ENCODE peak calls at places on chromosomes 3 and 15, in ten cellular contexts. One of them, this sample, is unnamed.
A peak's percentile ranks its signal among the peaks of the same experiment; 100 is the strongest.

GRCh38 chr3:157159762-157160651 is at the start of gene CCNL1:
- DNase-seq in Calu3: peak; percentile 99
- DNase-seq in esophagus squamous epithelium: peak; percentile 93
- DNase-seq in ovary: peak; percentile 98
- DNase-seq in body of pancreas: peak; percentile 97
- DNase-seq in nephron progenitor cell: peak; percentile 91
- DNase-seq in endothelial cell of umbilical vein: peak; percentile 96
- DNase-seq in fibroblast of lung: peak; percentile 98
- DNase-seq in right atrium auricular region: peak; percentile 97
- DNase-seq in astrocyte of the spinal cord: peak; percentile 98
- DNase-seq in this sample: peak; percentile 98

GRCh38 chr3:31170932-31171670 is 276.6 kb upstream of the GADL1 start:
- DNase-seq in nephron progenitor cell: no peak
- DNase-seq in ovary: no peak
- DNase-seq in right atrium auricular region: no peak
- DNase-seq in body of pancreas: no peak
- DNase-seq in endothelial cell of umbilical vein: peak; percentile 21
- DNase-seq in Calu3: peak; percentile 21
- DNase-seq in fibroblast of lung: peak; percentile 100
- DNase-seq in esophagus squamous epithelium: no peak
- DNase-seq in astrocyte of the spinal cord: peak; percentile 97
- DNase-seq in this sample: no peak

GRCh38 chr3:122572940-122573412 is 4.5 kb upstream of the PARP15 start:
- DNase-seq in right atrium auricular region: no peak
- DNase-seq in endothelial cell of umbilical vein: peak; percentile 63
- DNase-seq in astrocyte of the spinal cord: peak; percentile 30
- DNase-seq in Calu3: peak; percentile 63
- DNase-seq in ovary: peak; percentile 26
- DNase-seq in nephron progenitor cell: no peak
- DNase-seq in body of pancreas: no peak
- DNase-seq in esophagus squamous epithelium: no peak
- DNase-seq in fibroblast of lung: peak; percentile 23
- DNase-seq in this sample: no peak

GRCh38 chr3:114394551-114394950 is 100.7 kb downstream of the TIGIT start:
- DNase-seq in Calu3: no peak
- DNase-seq in nephron progenitor cell: no peak
- DNase-seq in astrocyte of the spinal cord: no peak
- DNase-seq in body of pancreas: no peak
- DNase-seq in endothelial cell of umbilical vein: no peak
- DNase-seq in esophagus squamous epithelium: no peak
- DNase-seq in fibroblast of lung: no peak
- DNase-seq in ovary: no peak
- DNase-seq in right atrium auricular region: no peak
- DNase-seq in this sample: no peak

GRCh38 chr3:69932087-69932486 is 67.4 kb upstream of the SAMMSON start:
- DNase-seq in right atrium auricular region: no peak
- DNase-seq in fibroblast of lung: no peak
- DNase-seq in endothelial cell of umbilical vein: no peak
- DNase-seq in esophagus squamous epithelium: no peak
- DNase-seq in astrocyte of the spinal cord: no peak
- DNase-seq in nephron progenitor cell: no peak
- DNase-seq in body of pancreas: no peak
- DNase-seq in Calu3: no peak
- DNase-seq in ovary: no peak
- DNase-seq in this sample: no peak

GRCh38 chr3:171809513-171810277 is 588 bp downstream of the PLD1 start:
- DNase-seq in ovary: peak; percentile 75
- DNase-seq in astrocyte of the spinal cord: peak; percentile 93
- DNase-seq in nephron progenitor cell: peak; percentile 71
- DNase-seq in right atrium auricular region: peak; percentile 89
- DNase-seq in esophagus squamous epithelium: no peak
- DNase-seq in endothelial cell of umbilical vein: peak; percentile 85
- DNase-seq in body of pancreas: peak; percentile 66
- DNase-seq in Calu3: peak; percentile 83
- DNase-seq in fibroblast of lung: peak; percentile 94
- DNase-seq in this sample: peak; percentile 94

GRCh38 chr3:189797103-189797850 is 166.1 kb downstream of the TP63 start:
- DNase-seq in astrocyte of the spinal cord: no peak
- DNase-seq in Calu3: no peak
- DNase-seq in nephron progenitor cell: no peak
- DNase-seq in fibroblast of lung: no peak
- DNase-seq in ovary: no peak
- DNase-seq in right atrium auricular region: no peak
- DNase-seq in endothelial cell of umbilical vein: no peak
- DNase-seq in esophagus squamous epithelium: no peak
- DNase-seq in body of pancreas: no peak
- DNase-seq in this sample: no peak

GRCh38 chr15:40454904-40455391 is 14.2 kb downstream of the BAHD1 start:
- DNase-seq in fibroblast of lung: peak; percentile 63
- DNase-seq in Calu3: no peak
- DNase-seq in body of pancreas: no peak
- DNase-seq in astrocyte of the spinal cord: peak; percentile 50
- DNase-seq in right atrium auricular region: no peak
- DNase-seq in esophagus squamous epithelium: no peak
- DNase-seq in nephron progenitor cell: no peak
- DNase-seq in ovary: no peak
- DNase-seq in endothelial cell of umbilical vein: no peak
- DNase-seq in this sample: no peak

GRCh38 chr15:41621200-41622193 is 38.7 kb upstream of the MGA start:
- DNase-seq in nephron progenitor cell: peak; percentile 75
- DNase-seq in esophagus squamous epithelium: peak; percentile 24
- DNase-seq in body of pancreas: peak; percentile 80
- DNase-seq in astrocyte of the spinal cord: peak; percentile 88
- DNase-seq in right atrium auricular region: peak; percentile 78
- DNase-seq in ovary: peak; percentile 90
- DNase-seq in endothelial cell of umbilical vein: peak; percentile 80
- DNase-seq in Calu3: peak; percentile 77
- DNase-seq in fibroblast of lung: peak; percentile 89
- DNase-seq in this sample: peak; percentile 96

GRCh38 chr3:173865900-173866498 is 468.5 kb downstream of the NLGN1 start:
- DNase-seq in fibroblast of lung: no peak
- DNase-seq in endothelial cell of umbilical vein: no peak
- DNase-seq in ovary: no peak
- DNase-seq in right atrium auricular region: no peak
- DNase-seq in astrocyte of the spinal cord: no peak
- DNase-seq in nephron progenitor cell: no peak
- DNase-seq in body of pancreas: no peak
- DNase-seq in Calu3: no peak
- DNase-seq in esophagus squamous epithelium: no peak
- DNase-seq in this sample: no peak

DNA sequence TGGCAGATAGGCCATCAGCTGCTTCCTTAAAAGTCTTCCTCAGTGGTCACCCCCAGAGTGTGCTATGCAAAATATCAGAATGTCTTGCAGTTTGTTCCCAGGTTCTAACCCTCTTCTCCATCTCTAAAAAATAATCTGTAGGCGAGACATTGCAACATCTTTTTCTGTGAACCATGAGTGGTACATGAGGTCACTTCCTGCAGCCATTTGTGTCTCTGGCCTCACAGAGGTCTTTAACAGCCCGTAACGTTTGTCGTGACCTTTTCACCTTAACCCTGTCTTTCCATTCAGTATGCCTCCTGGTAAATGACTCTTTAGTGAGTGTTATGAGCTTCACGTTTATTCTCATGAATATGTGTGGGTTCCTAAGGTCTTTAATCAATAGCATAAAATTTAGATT is 145.4 kb downstream of the KLHL25 start:
- DNase-seq in nephron progenitor cell: no peak
- DNase-seq in body of pancreas: no peak
- DNase-seq in right atrium auricular region: no peak
- DNase-seq in fibroblast of lung: peak; percentile 79
- DNase-seq in astrocyte of the spinal cord: peak; percentile 73
- DNase-seq in Calu3: no peak
- DNase-seq in ovary: no peak
- DNase-seq in esophagus squamous epithelium: no peak
- DNase-seq in endothelial cell of umbilical vein: peak; percentile 70
- DNase-seq in this sample: no peak
- TF ChIP-seq CTCF in nephron progenitor cell: no peak
- TF ChIP-seq CTCF in body of pancreas: no peak
- TF ChIP-seq CTCF in right atrium auricular region: no peak
- TF ChIP-seq CTCF in fibroblast of lung: no peak
- TF ChIP-seq CTCF in astrocyte of the spinal cord: no peak
- TF ChIP-seq CTCF in Calu3: no peak
- TF ChIP-seq CTCF in ovary: no peak
- TF ChIP-seq CTCF in esophagus squamous epithelium: no peak
- TF ChIP-seq CTCF in endothelial cell of umbilical vein: no peak
- TF ChIP-seq CTCF in this sample: no peak

DNA sequence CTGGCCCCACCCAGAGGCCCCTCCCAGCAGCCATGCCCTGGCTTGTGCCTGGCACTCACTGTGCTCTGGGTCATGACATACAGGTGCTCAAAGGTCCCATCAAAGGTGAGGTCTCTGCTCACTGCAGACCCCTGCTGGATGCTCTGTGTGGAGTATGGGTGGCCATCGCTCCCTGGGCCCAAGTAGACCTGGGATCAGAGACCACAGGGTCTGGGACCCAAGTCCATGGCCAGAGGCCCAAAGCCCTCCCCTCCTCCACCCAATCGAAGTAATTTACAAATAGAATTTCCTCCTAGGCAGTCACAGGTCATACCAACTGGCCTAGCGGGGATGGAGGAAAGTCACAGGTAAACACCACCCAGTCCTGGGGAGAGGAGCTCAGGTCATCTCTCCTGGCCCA is 7.6 kb downstream of the PLXNB1 start:
- DNase-seq in nephron progenitor cell: no peak
- DNase-seq in Calu3: no peak
- DNase-seq in ovary: no peak
- DNase-seq in endothelial cell of umbilical vein: no peak
- DNase-seq in fibroblast of lung: no peak
- DNase-seq in body of pancreas: no peak
- DNase-seq in esophagus squamous epithelium: no peak
- DNase-seq in astrocyte of the spinal cord: no peak
- DNase-seq in right atrium auricular region: no peak
- DNase-seq in this sample: no peak
- TF ChIP-seq CTCF in nephron progenitor cell: no peak
- TF ChIP-seq CTCF in Calu3: no peak
- TF ChIP-seq CTCF in ovary: no peak
- TF ChIP-seq CTCF in endothelial cell of umbilical vein: no peak
- TF ChIP-seq CTCF in fibroblast of lung: no peak
- TF ChIP-seq CTCF in body of pancreas: no peak
- TF ChIP-seq CTCF in esophagus squamous epithelium: no peak
- TF ChIP-seq CTCF in astrocyte of the spinal cord: peak; percentile 6
- TF ChIP-seq CTCF in right atrium auricular region: no peak
- TF ChIP-seq CTCF in this sample: no peak

DNA sequence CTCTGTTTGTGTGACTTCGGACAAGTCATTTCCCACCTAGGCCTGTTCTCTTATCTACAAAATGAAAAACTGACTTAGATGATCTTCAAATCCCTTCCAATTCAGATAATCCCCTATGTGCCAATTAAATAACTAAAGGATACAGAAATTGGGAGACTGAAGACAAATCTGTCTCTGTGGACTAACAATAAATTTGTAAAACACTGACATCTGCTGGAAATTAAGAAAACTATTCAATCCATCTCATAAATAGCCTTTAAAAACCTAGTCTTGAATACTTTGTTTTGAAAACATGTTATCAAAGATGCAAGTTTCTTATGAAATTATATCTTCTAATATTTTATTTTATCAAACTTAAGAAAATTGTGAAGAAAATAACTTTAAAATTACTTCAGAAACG is 38.3 kb downstream of the MTHFS start:
- DNase-seq in body of pancreas: no peak
- DNase-seq in Calu3: no peak
- DNase-seq in right atrium auricular region: no peak
- DNase-seq in esophagus squamous epithelium: no peak
- DNase-seq in ovary: no peak
- DNase-seq in fibroblast of lung: no peak
- DNase-seq in nephron progenitor cell: no peak
- DNase-seq in astrocyte of the spinal cord: no peak
- DNase-seq in endothelial cell of umbilical vein: no peak
- DNase-seq in this sample: no peak
- TF ChIP-seq CTCF in body of pancreas: peak; percentile 23
- TF ChIP-seq CTCF in Calu3: no peak
- TF ChIP-seq CTCF in right atrium auricular region: peak; percentile 33
- TF ChIP-seq CTCF in esophagus squamous epithelium: no peak
- TF ChIP-seq CTCF in ovary: no peak
- TF ChIP-seq CTCF in fibroblast of lung: no peak
- TF ChIP-seq CTCF in nephron progenitor cell: no peak
- TF ChIP-seq CTCF in astrocyte of the spinal cord: peak; percentile 4
- TF ChIP-seq CTCF in endothelial cell of umbilical vein: no peak
- TF ChIP-seq CTCF in this sample: peak; percentile 80

GRCh38 chr3:168095611-168096209 is at the start of gene GOLIM4:
- DNase-seq in right atrium auricular region: peak; percentile 95
- DNase-seq in nephron progenitor cell: peak; percentile 92
- DNase-seq in Calu3: peak; percentile 99
- DNase-seq in ovary: peak; percentile 91
- DNase-seq in esophagus squamous epithelium: peak; percentile 84
- DNase-seq in fibroblast of lung: peak; percentile 99
- DNase-seq in astrocyte of the spinal cord: peak; percentile 99
- DNase-seq in body of pancreas: peak; percentile 95
- DNase-seq in endothelial cell of umbilical vein: peak; percentile 97
- DNase-seq in this sample: peak; percentile 100
- TF ChIP-seq CTCF in right atrium auricular region: peak; percentile 32
- TF ChIP-seq CTCF in nephron progenitor cell: no peak
- TF ChIP-seq CTCF in Calu3: no peak
- TF ChIP-seq CTCF in ovary: no peak
- TF ChIP-seq CTCF in esophagus squamous epithelium: no peak
- TF ChIP-seq CTCF in fibroblast of lung: no peak
- TF ChIP-seq CTCF in astrocyte of the spinal cord: peak; percentile 1
- TF ChIP-seq CTCF in body of pancreas: no peak
- TF ChIP-seq CTCF in endothelial cell of umbilical vein: no peak
- TF ChIP-seq CTCF in this sample: peak; percentile 45

DNA sequence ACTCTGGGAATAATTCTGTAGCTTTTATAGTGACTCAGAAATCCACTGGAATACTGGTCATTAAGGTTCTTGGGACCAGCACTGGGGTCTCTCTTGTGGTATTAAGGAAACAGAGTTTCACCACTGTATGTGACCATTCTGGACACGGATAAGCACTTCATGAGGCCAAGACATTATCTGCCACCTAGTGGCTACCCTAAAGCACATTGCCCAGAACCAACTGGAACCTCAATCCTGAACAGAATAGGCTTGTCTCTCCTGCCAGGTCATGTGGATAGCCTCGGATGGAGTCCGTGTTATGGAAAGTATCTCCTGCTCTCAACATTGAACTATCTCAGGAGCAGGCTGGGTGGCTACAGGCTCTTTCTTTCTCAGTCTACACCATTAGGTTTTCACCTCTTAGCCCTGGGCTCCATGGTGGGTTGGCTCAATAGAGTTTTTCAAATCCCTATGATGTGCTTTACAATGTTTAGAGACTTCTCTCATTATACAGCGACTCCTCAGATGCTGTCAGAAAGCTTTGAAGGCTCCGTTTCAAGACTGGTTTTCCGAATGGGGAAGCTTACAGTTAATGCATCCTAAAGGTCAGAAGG is 167.6 kb upstream of the ST8SIA2 start:
- DNase-seq in right atrium auricular region: no peak
- DNase-seq in body of pancreas: no peak
- DNase-seq in fibroblast of lung: peak; percentile 20
- DNase-seq in Calu3: peak; percentile 28
- DNase-seq in nephron progenitor cell: no peak
- DNase-seq in ovary: no peak
- DNase-seq in astrocyte of the spinal cord: no peak
- DNase-seq in endothelial cell of umbilical vein: no peak
- DNase-seq in esophagus squamous epithelium: no peak
- DNase-seq in this sample: no peak
- TF ChIP-seq CTCF in right atrium auricular region: peak; percentile 68
- TF ChIP-seq CTCF in body of pancreas: peak; percentile 56
- TF ChIP-seq CTCF in fibroblast of lung: peak; percentile 21
- TF ChIP-seq CTCF in Calu3: peak; percentile 65
- TF ChIP-seq CTCF in nephron progenitor cell: peak; percentile 40
- TF ChIP-seq CTCF in ovary: no peak
- TF ChIP-seq CTCF in astrocyte of the spinal cord: peak; percentile 10
- TF ChIP-seq CTCF in endothelial cell of umbilical vein: no peak
- TF ChIP-seq CTCF in esophagus squamous epithelium: peak; percentile 38
- TF ChIP-seq CTCF in this sample: peak; percentile 68

GRCh38 chr15:43268111-43269105 is 1.7 kb upstream of the TGM5 start:
- DNase-seq in endothelial cell of umbilical vein: no peak
- DNase-seq in body of pancreas: no peak
- DNase-seq in nephron progenitor cell: peak; percentile 48
- DNase-seq in fibroblast of lung: no peak
- DNase-seq in esophagus squamous epithelium: no peak
- DNase-seq in ovary: no peak
- DNase-seq in astrocyte of the spinal cord: peak; percentile 10
- DNase-seq in Calu3: no peak
- DNase-seq in right atrium auricular region: peak; percentile 55
- DNase-seq in this sample: no peak
- TF ChIP-seq CTCF in endothelial cell of umbilical vein: peak; percentile 23
- TF ChIP-seq CTCF in body of pancreas: no peak
- TF ChIP-seq CTCF in nephron progenitor cell: no peak
- TF ChIP-seq CTCF in fibroblast of lung: peak; percentile 48
- TF ChIP-seq CTCF in esophagus squamous epithelium: no peak
- TF ChIP-seq CTCF in ovary: no peak
- TF ChIP-seq CTCF in astrocyte of the spinal cord: peak; percentile 64
- TF ChIP-seq CTCF in Calu3: no peak
- TF ChIP-seq CTCF in right atrium auricular region: peak; percentile 28
- TF ChIP-seq CTCF in this sample: peak; percentile 69